ENCODE peak calls at places on chromosomes 11 and 22, in nine cellular contexts. A is HCT116, G is GM23248, T is hepatocyte, R is PC-3, V is GM23338, X is OCI-LY7, N is SK-N-SH, L is neural progenitor cell. E is an unnamed sample.

GRCh38 chr11:113896156-113896879 is 8.3 kb upstream of the HTR3B start:
- DNase-seq in V (peak; percentile 77), R (peak; percentile 56), A (peak; percentile 10), T (peak; percentile 63), N (peak; percentile 61), L (peak; percentile 69), X (peak; percentile 48), G (peak; percentile 63), E (no peak)

GRCh38 chr11:100867601-100868000 is 180.5 kb downstream of the ARHGAP42 start:
- DNase-seq in L (peak; percentile 29), V (no peak), N (no peak), T (no peak), G (no peak), R (no peak), A (no peak), X (no peak), E (no peak)

GRCh38 chr11:116314012-116314411 is 458.8 kb downstream of the BUD13 start:
- DNase-seq in R (no peak), T (no peak), X (no peak), G (no peak), L (no peak), N (no peak), V (no peak), A (no peak), E (no peak)

GRCh38 chr11:30452114-30452513 is 129.2 kb downstream of the ARL14EP start:
- DNase-seq in L (no peak), A (no peak), V (no peak), T (no peak), X (no peak), R (no peak), N (no peak), G (no peak), E (no peak)

GRCh38 chr22:26168934-26169311 is 339 bp upstream of the SEZ6L start:
- DNase-seq in R (no peak), L (no peak), V (no peak), T (peak; percentile 42), A (no peak), N (no peak), X (no peak), G (peak; percentile 39), E (no peak)

GRCh38 chr22:42202669-42203068 is 67.8 kb downstream of the TCF20 start:
- DNase-seq in V (no peak), T (no peak), R (no peak), N (no peak), L (no peak), X (no peak), A (no peak), G (no peak), E (no peak)

GRCh38 chr11:11306855-11307254 is 46.2 kb downstream of the CSNK2A3 start:
- DNase-seq in A (no peak), L (no peak), V (no peak), T (no peak), G (peak; percentile 64), R (no peak), X (no peak), N (no peak), E (no peak)

GRCh38 chr22:19658967-19659804 is 55.1 kb upstream of the SEPTIN5 start:
- DNase-seq in G (no peak), T (no peak), L (no peak), V (no peak), R (no peak), N (no peak), X (no peak), A (no peak), E (no peak)

GRCh38 chr11:61645179-61645868 is 34.9 kb upstream of the DAGLA start:
- DNase-seq in V (no peak), X (no peak), L (peak; percentile 44), N (peak; percentile 59), R (no peak), G (peak; percentile 36), T (no peak), A (no peak), E (no peak)

GRCh38 chr11:79045018-79045787 is 395.6 kb downstream of the TENM4 start:
- DNase-seq in A (no peak), X (no peak), T (no peak), L (peak; percentile 30), N (peak; percentile 61), R (no peak), G (no peak), V (no peak), E (no peak)

GRCh38 chr11:77619576-77620198 is 17.9 kb downstream of the CLNS1A start:
- DNase-seq in N (no peak), V (peak; percentile 92), G (peak; percentile 58), A (peak; percentile 44), L (peak; percentile 80), R (peak; percentile 92), X (peak; percentile 67), T (peak; percentile 79), E (peak; percentile 49)

GRCh38 chr22:28670153-28670552 is 9.5 kb downstream of the TTC28 start:
- DNase-seq in G (peak; percentile 59), A (no peak), L (no peak), R (no peak), V (no peak), N (no peak), T (no peak), X (no peak), E (no peak)

DNA sequence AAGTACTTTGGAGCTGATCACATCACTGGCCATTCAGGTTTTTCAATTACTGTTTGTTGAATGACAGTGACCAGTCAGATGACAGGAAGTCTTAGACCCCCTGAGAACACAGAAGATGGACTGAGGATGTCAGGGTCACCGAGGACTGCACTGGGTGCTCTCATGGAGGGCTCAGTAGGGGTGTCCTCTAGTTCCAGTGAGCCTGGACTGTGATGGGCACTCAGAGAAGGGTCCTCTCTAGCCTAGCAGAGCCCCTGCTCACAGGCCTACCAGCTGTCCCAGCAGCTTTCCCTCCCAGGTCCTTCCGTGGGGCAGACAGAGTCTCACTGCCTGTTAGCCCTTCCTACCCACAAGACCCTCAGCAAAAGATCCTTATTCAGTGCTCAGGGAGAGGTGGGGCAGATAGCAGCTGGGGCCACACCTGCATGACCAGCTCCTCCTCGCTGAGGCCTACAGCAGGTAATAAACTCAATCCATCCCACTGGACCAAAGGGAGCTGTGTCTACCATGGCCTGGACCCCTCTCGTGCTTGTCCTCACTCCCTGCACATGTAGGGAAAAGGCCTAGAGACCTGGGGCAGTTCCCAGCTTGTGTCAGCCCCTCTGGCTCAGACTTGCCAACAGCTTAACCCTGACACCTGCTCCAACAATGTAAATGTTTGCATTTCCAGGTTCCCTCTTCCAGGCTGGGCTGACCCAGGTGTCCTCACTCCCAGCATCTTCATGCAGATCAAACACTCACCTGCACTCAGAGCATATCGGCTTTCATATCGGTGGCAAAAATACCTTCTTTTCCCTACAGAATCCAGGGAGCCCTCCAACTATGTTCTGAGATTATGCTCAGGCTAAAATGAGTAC is 25.2 kb upstream of the VPREB1 start:
- DNase-seq in N (no peak), R (no peak), X (no peak), V (no peak), L (no peak), T (no peak), A (no peak), G (no peak), E (no peak)
- TF ChIP-seq EZH2phosphoT487 in N (no peak), R (no peak), X (no peak), V (no peak), L (no peak), T (no peak), A (no peak), G (no peak), E (no peak)

GRCh38 chr22:40107244-40107643 is 70.5 kb upstream of the TNRC6B start:
- DNase-seq in N (no peak), X (no peak), T (no peak), A (no peak), G (peak; percentile 41), V (no peak), L (no peak), R (no peak), E (peak; percentile 65)
- TF ChIP-seq EZH2phosphoT487 in N (no peak), X (no peak), T (no peak), A (no peak), G (no peak), V (no peak), L (no peak), R (no peak), E (no peak)

GRCh38 chr11:2375964-2376551 is 1.1 kb upstream of the CD81 start:
- DNase-seq in L (no peak), R (no peak), V (no peak), A (no peak), N (no peak), G (no peak), T (no peak), X (no peak), E (no peak)

GRCh38 chr11:2378527-2379210 is 1.6 kb downstream of the CD81 start:
- DNase-seq in N (peak; percentile 83), R (no peak), L (peak; percentile 29), V (no peak), T (peak; percentile 50), A (no peak), X (no peak), G (peak; percentile 88), E (no peak)

GRCh38 chr11:2376751-2377451 is at the start of gene CD81:
- DNase-seq in T (peak; percentile 82), L (peak; percentile 79), V (no peak), A (no peak), G (peak; percentile 71), R (peak; percentile 22), X (peak; percentile 63), N (peak; percentile 96), E (no peak)

GRCh38 chr11:2379471-2380174 is 2.5 kb downstream of the CD81 start:
- DNase-seq in L (no peak), X (no peak), R (no peak), V (no peak), N (no peak), T (no peak), A (no peak), G (peak; percentile 60), E (no peak)

GRCh38 chr11:2377511-2378443 is 667 bp downstream of the CD81 start:
- DNase-seq in R (peak; percentile 46), V (peak; percentile 82), L (peak; percentile 84), G (peak; percentile 86), T (peak; percentile 89), X (peak; percentile 70), A (no peak), N (peak; percentile 95), E (no peak)
- TF ChIP-seq EZH2phosphoT487 in R (no peak), V (no peak), L (no peak), G (no peak), T (no peak), X (no peak), A (no peak), N (no peak), E (no peak)

DNA sequence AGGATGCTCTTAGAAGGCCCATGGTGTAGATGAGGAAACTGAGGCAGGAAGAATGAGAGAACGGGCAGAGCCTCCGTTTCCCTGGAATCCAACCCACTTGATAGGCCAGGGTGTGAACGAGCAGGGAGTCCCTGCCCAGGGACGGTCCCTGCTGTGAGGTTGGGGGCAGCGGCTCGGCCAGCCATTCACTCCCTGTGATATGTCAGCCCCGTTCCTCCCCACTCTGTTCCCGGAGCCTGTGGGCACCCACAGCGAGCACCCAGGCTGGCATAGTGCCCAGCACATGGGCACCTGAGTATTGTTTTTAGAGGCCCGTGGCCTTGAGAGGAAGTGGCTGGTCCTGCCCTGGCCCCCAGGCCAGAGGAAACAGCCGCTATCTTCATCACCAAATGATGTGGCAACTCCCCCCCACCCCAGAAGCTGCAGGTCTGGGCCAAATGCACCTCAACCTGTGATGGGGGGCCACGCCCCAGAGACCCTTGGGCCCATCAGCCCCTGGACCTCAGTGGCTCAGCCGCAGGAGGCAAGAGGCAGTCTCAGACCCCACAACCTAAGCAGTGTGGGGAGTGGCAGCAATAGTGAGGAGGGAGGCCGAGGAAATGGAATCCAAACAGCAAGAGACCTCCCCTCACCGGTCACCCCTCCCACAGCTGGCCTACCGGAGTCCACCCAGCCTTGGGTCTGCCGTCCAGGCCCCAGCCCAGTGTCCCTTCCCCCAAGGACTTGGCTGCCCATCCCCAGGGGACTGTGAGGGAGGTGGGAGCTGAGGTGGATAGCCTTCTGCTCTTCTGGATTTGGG is 2.1 kb downstream of the ALDH3B1 start:
- DNase-seq in X (no peak), R (peak; percentile 40), L (no peak), V (no peak), A (no peak), T (no peak), N (no peak), G (no peak), E (no peak)
- TF ChIP-seq EZH2phosphoT487 in X (no peak), R (no peak), L (no peak), V (no peak), A (no peak), T (no peak), N (no peak), G (no peak), E (no peak)